ENCODE peak calls at places on chromosomes 13 and 19, in ten cellular contexts. H is stimulated activated CD8-positive, alpha-beta memory T cell treated with anti-CD3 and anti-CD28 coated beads, Interleukin-7, amount 100 ng/mL, for 48 hours; E is IMR-90; S is GM03348; Z is stimulated activated CD4-positive, alpha-beta T cell treated with anti-CD3 and anti-CD28 coated beads, Interleukin-15, amount 100 ng/mL, for 1 hour; B is memory B cell; K is AG09319; W is hypothalamus; I is activated T-cell treated with anti-CD3 and anti-CD28 coated beads, Interleukin-2, amount 50 U/mL, for 72 hours; U is hippocampal formation. G is an unnamed sample.

GRCh38 chr19:36417752-36418286 is 625 bp downstream of the ZFP82 start:
- DNase-seq in B (no peak), U (no peak), W (no peak), S (no peak), Z (no peak), I (peak), H (no peak), E (no peak), K (no peak), G (no peak)

GRCh38 chr19:15551183-15552004 is 43.1 kb downstream of the CYP4F22 start:
- DNase-seq in I (peak), W (no peak), K (no peak), H (peak), E (no peak), S (peak), Z (peak), U (no peak), B (peak), G (no peak)

GRCh38 chr13:100674363-100674847 is at the start of gene TMTC4:
- DNase-seq in B (no peak), E (no peak), K (no peak), H (no peak), I (no peak), Z (no peak), U (no peak), S (no peak), W (no peak), G (peak)

GRCh38 chr19:9075064-9075964 is 11.5 kb upstream of the OR1M1 start:
- DNase-seq in U (peak), S (peak), H (no peak), I (no peak), B (no peak), K (peak), W (peak), Z (no peak), E (peak), G (peak)

GRCh38 chr19:42018503-42019193 is 24.6 kb upstream of the ATP1A3 start:
- DNase-seq in U (no peak), W (no peak), H (no peak), K (no peak), Z (no peak), E (peak), I (no peak), S (peak), B (no peak), G (no peak)

GRCh38 chr13:39341238-39341637 is 261.8 kb downstream of the LHFPL6 start:
- DNase-seq in E (no peak), I (no peak), Z (no peak), B (no peak), S (no peak), H (no peak), U (no peak), K (no peak), W (no peak), G (no peak)

GRCh38 chr19:33375760-33376159 is 2.3 kb downstream of the CEBPG start:
- DNase-seq in K (no peak), E (peak), I (no peak), Z (no peak), H (no peak), W (no peak), S (no peak), U (no peak), B (no peak), G (no peak)

GRCh38 chr13:29758591-29759114 is 91.8 kb downstream of the UBL3 start:
- DNase-seq in W (no peak), K (no peak), S (no peak), I (peak), Z (no peak), E (no peak), U (no peak), H (peak), B (peak), G (no peak)

GRCh38 chr13:45490068-45490467 is 25.3 kb downstream of the COG3 start:
- DNase-seq in E (no peak), B (peak), H (no peak), U (no peak), I (no peak), K (no peak), W (no peak), Z (no peak), S (no peak), G (no peak)

GRCh38 chr13:63124863-63125262 is 1709.2 kb upstream of the PCDH20 start:
- DNase-seq in U (no peak), K (no peak), Z (no peak), B (no peak), W (no peak), H (no peak), E (peak), S (peak), I (no peak), G (no peak)

GRCh38 chr13:91668844-91669495 is 270.5 kb downstream of the GPC5 start:
- DNase-seq in H (no peak), E (no peak), W (no peak), U (no peak), Z (no peak), K (no peak), B (no peak), S (no peak), I (no peak), G (no peak)

GRCh38 chr19:33557720-33558119 is 36.1 kb upstream of the PEPD start:
- DNase-seq in E (no peak), U (no peak), Z (no peak), S (no peak), B (no peak), K (no peak), I (no peak), H (no peak), W (no peak), G (no peak)